ENCODE peak calls at places on chromosomes 12 and 14, in six cellular contexts. Q, U, S, E, F and I are unnamed samples.

GRCh38 chr12:72390146-72390545 is 118.0 kb downstream of the TRHDE start:
- DNase-seq in F (no peak), U (no peak), S (no peak), Q (no peak), E (no peak), I (no peak)

GRCh38 chr12:94244165-94245133 is 96.1 kb downstream of the PLXNC1 start:
- DNase-seq in U (no peak), E (no peak), Q (no peak), F (no peak), S (no peak), I (no peak)

GRCh38 chr14:69685217-69685616 is 73.8 kb downstream of the SUSD6 start:
- DNase-seq in F (no peak), U (no peak), S (no peak), Q (no peak), E (no peak), I (no peak)

GRCh38 chr14:93146119-93146518 is 30.4 kb upstream of the ITPK1 start:
- DNase-seq in S (no peak), F (no peak), Q (no peak), E (no peak), U (no peak), I (no peak)

GRCh38 chr12:94761559-94761958 is 111.2 kb upstream of the TMCC3 start:
- DNase-seq in E (no peak), Q (peak), S (peak), U (no peak), F (no peak), I (no peak)

GRCh38 chr12:64080319-64081008 is 141.6 kb downstream of the KICS2 start:
- DNase-seq in E (no peak), Q (peak), S (no peak), F (no peak), U (no peak), I (no peak)

GRCh38 chr14:50835280-50835679 is 4.3 kb upstream of the NIN start:
- DNase-seq in F (peak), U (no peak), E (no peak), S (peak), Q (no peak), I (no peak)

GRCh38 chr14:94100847-94101246 is 9.7 kb upstream of the IFI27 start:
- DNase-seq in E (no peak), U (no peak), Q (no peak), S (no peak), F (no peak), I (no peak)

GRCh38 chr14:62759796-62760195 is 285.5 kb downstream of the KCNH5 start:
- DNase-seq in Q (no peak), E (no peak), U (no peak), S (no peak), F (no peak), I (peak)

GRCh38 chr14:55454264-55455151 is 14.1 kb upstream of the TBPL2 start:
- DNase-seq in U (no peak), F (no peak), Q (peak), E (peak), S (peak), I (no peak)

GRCh38 chr12:55965941-55966407 is at the start of gene PMEL:
- DNase-seq in F (no peak), E (peak), S (no peak), Q (no peak), U (no peak), I (peak)

GRCh38 chr12:67042697-67043131 is 226.4 kb upstream of the CAND1 start:
- DNase-seq in U (no peak), Q (no peak), S (no peak), E (no peak), F (no peak), I (peak)

GRCh38 chr14:77027538-77028383 is 747 bp downstream of the IRF2BPL start:
- DNase-seq in E (peak), S (no peak), Q (no peak), U (peak), F (no peak), I (peak)

GRCh38 chr14:77026930-77027537 is 1.5 kb downstream of the IRF2BPL start:
- DNase-seq in S (no peak), E (no peak), U (peak), F (no peak), Q (no peak), I (peak)

GRCh38 chr14:77026166-77026929 is 2.2 kb downstream of the IRF2BPL start:
- DNase-seq in F (no peak), Q (no peak), U (no peak), S (no peak), E (peak), I (no peak)

GRCh38 chr14:77024171-77024627 is 4.3 kb downstream of the IRF2BPL start:
- DNase-seq in E (peak), S (peak), Q (no peak), F (no peak), U (peak), I (peak)

GRCh38 chr14:77025744-77026165 is 2.8 kb downstream of the IRF2BPL start:
- DNase-seq in U (no peak), F (no peak), Q (no peak), E (no peak), S (no peak), I (peak)
- TF ChIP-seq ATF3 in U (no peak), F (no peak), Q (no peak), E (no peak), S (no peak), I (no peak)

GRCh38 chr12:91127751-91128150 is 16.5 kb upstream of the LUM start:
- DNase-seq in Q (no peak), F (no peak), U (no peak), E (no peak), S (peak), I (no peak)
- TF ChIP-seq ATF3 in Q (no peak), F (no peak), U (no peak), E (no peak), S (no peak), I (no peak)

GRCh38 chr12:65908147-65908546 is 83.9 kb downstream of the HMGA2 start:
- DNase-seq in U (no peak), E (no peak), Q (no peak), F (no peak), S (no peak), I (no peak)
- TF ChIP-seq ATF3 in U (no peak), E (no peak), Q (no peak), F (no peak), S (no peak), I (no peak)

DNA sequence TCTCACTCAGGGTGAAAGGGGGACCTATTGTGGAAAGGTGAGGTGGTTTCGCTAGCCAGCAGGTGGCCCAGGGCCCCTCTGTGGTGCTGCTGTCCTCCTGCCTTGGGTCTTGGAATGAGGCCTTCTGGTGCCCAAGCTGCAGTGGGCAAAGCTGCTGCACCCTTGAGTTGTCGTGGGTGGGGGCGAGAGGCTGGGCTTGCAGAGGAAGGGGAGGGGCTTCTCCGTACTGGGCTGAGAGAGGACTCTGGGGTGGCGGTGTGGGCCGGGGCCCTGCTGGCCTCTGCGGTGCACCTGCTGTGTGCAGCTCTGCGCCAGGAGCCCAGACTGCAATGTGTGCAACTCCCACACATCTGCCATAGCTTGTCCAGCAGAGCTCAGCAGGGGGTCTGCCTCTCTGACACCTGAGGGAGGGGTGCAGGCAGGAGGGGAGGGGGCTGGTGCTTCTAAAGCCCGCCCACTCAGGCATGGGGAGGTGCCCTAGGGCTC is 145.8 kb downstream of the KIF26A start:
- DNase-seq in S (no peak), U (no peak), F (no peak), E (no peak), Q (no peak), I (peak)
- TF ChIP-seq ATF3 in S (no peak), U (no peak), F (no peak), E (no peak), Q (no peak), I (no peak)

GRCh38 chr14:102445066-102445465 is 64.5 kb downstream of the ANKRD9 start:
- DNase-seq in F (no peak), U (no peak), Q (no peak), E (no peak), S (no peak), I (no peak)

GRCh38 chr14:102445641-102446040 is 63.9 kb downstream of the ANKRD9 start:
- DNase-seq in U (no peak), S (no peak), E (no peak), F (no peak), Q (no peak), I (no peak)

GRCh38 chr14:102440392-102440791 is 69.2 kb downstream of the ANKRD9 start:
- DNase-seq in Q (no peak), F (no peak), S (no peak), E (no peak), U (no peak), I (no peak)

GRCh38 chr14:102439556-102439955 is 70.0 kb downstream of the ANKRD9 start:
- DNase-seq in E (no peak), U (no peak), S (no peak), Q (no peak), F (no peak), I (no peak)

GRCh38 chr14:102442241-102443211 is 67.0 kb downstream of the ANKRD9 start:
- DNase-seq in F (no peak), U (no peak), S (peak), Q (no peak), E (no peak), I (no peak)
- TF ChIP-seq ATF3 in F (no peak), U (no peak), S (no peak), Q (no peak), E (no peak), I (no peak)

GRCh38 chr14:31410048-31410654 is 10.2 kb downstream of the HEATR5A start:
- DNase-seq in F (no peak), U (no peak), S (no peak), E (no peak), Q (no peak), I (no peak)
- TF ChIP-seq ATF3 in F (no peak), U (no peak), S (no peak), E (no peak), Q (no peak), I (no peak)

DNA sequence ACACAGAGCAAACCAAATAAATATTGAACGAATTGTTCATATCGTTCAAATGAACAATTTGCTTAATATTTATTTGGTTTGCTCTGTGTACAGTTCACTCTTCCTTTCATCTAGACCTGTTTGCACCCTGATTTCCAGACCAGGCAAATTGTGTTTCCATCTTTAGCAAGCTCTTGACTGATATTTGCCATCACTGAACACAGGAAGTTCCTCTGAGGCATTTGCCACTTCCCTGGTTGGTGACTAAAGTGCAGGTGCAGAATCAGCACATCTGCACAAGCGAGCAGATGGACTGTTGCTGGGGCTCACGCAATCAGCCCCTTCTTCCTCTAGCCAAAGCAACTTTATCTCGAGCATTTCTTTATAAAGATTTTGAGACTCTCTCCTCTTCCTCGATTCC is 112.9 kb downstream of the DAAM1 start:
- DNase-seq in S (peak), U (no peak), E (no peak), Q (no peak), F (peak), I (no peak)
- TF ChIP-seq ATF3 in S (no peak), U (no peak), E (no peak), Q (no peak), F (no peak), I (no peak)

GRCh38 chr12:47547077-47547476 is 158.8 kb downstream of the RPAP3 start:
- DNase-seq in S (no peak), Q (no peak), E (no peak), U (peak), F (no peak), I (no peak)
- TF ChIP-seq ATF3 in S (no peak), Q (no peak), E (no peak), U (no peak), F (no peak), I (no peak)

GRCh38 chr14:73280903-73281302 is 43.6 kb downstream of the PAPLN start:
- DNase-seq in F (no peak), E (no peak), Q (no peak), S (no peak), U (no peak), I (no peak)
- TF ChIP-seq ATF3 in F (no peak), E (no peak), Q (no peak), S (no peak), U (no peak), I (no peak)